ENCODE peak calls at places on chromosomes 12 and 14, in six cellular contexts. Y, Z, S, E, B and O are unnamed samples.

GRCh38 chr12:93429852-93430251 is 11.9 kb downstream of the UBE2N start:
- DNase-seq in Y (no peak), Z (no peak), S (no peak), E (no peak), B (no peak), O (no peak)

GRCh38 chr14:75153295-75153694 is 23.1 kb downstream of the TMED10 start:
- DNase-seq in Y (no peak), Z (peak; percentile 32), S (no peak), E (no peak), B (no peak), O (no peak)

GRCh38 chr14:74902941-74903705 is 19.9 kb downstream of the RPS6KL1 start:
- DNase-seq in Y (no peak), Z (no peak), S (no peak), E (no peak), B (no peak), O (no peak)

GRCh38 chr12:6391013-6391412 is 7.1 kb downstream of the LTBR start:
- DNase-seq in Y (no peak), Z (no peak), S (no peak), E (no peak), B (no peak), O (no peak)

GRCh38 chr14:106459971-106460730 is 933.8 kb downstream of the TMEM121 start:
- DNase-seq in Y (no peak), Z (no peak), S (no peak), E (peak; percentile 31), B (no peak), O (no peak)

GRCh38 chr14:68518910-68519686 is 273.8 kb downstream of the ZFP36L1 start:
- DNase-seq in Y (peak; percentile 62), Z (peak; percentile 37), S (peak; percentile 56), E (no peak), B (peak; percentile 59), O (peak; percentile 41)

GRCh38 chr12:3225796-3226180 is 148.6 kb downstream of the TSPAN9 start:
- DNase-seq in Y (no peak), Z (peak; percentile 12), S (no peak), E (no peak), B (no peak), O (no peak)

GRCh38 chr12:108098374-108098773 is 30.7 kb upstream of the WSCD2 start:
- DNase-seq in Y (no peak), Z (no peak), S (no peak), E (no peak), B (no peak), O (no peak)

GRCh38 chr12:54053625-54054441 is at the start of gene HOXC4:
- DNase-seq in Y (no peak), Z (no peak), S (peak; percentile 40), E (no peak), B (no peak), O (no peak)

GRCh38 chr12:11780521-11781101 is 131.1 kb downstream of the ETV6 start:
- DNase-seq in Y (no peak), Z (no peak), S (no peak), E (no peak), B (no peak), O (no peak)

GRCh38 chr12:12099102-12099501 is 28.4 kb downstream of the BCL2L14 start:
- DNase-seq in Y (no peak), Z (no peak), S (no peak), E (no peak), B (no peak), O (no peak)

GRCh38 chr12:6563448-6564050 is 4.5 kb downstream of the NOP2 start:
- DNase-seq in Y (peak; percentile 34), Z (peak; percentile 74), S (no peak), E (peak; percentile 69), B (peak; percentile 28), O (no peak)

GRCh38 chr12:44875417-44875953 is 630 bp downstream of the NELL2 start:
- DNase-seq in Y (no peak), Z (peak; percentile 1), S (no peak), E (no peak), B (no peak), O (no peak)
- H3K4me3 ChIP-seq in Y (peak overlapping the region; percentile 27), Z (peak overlapping the region; percentile 72), S (peak overlapping the region; percentile 41), E (no peak overlapping the region), B (peak overlapping the region; percentile 23), O (peak overlapping the region; percentile 69)

GRCh38 chr14:61178226-61179060 is 102.7 kb downstream of the TMEM30B start:
- DNase-seq in Y (peak; percentile 95), Z (peak; percentile 86), S (no peak), E (no peak), B (peak; percentile 94), O (no peak)
- H3K4me3 ChIP-seq in Y (no peak overlapping the region), Z (no peak overlapping the region), S (no peak overlapping the region), E (no peak overlapping the region), B (peak overlapping the region; percentile 30), O (no peak overlapping the region)

GRCh38 chr12:114733919-114734318 is 49.9 kb upstream of the TBX3 start:
- DNase-seq in Y (no peak), Z (no peak), S (no peak), E (peak; percentile 63), B (no peak), O (no peak)

GRCh38 chr12:114735680-114736374 is 51.9 kb upstream of the TBX3 start:
- DNase-seq in Y (no peak), Z (no peak), S (no peak), E (peak; percentile 32), B (no peak), O (no peak)

GRCh38 chr12:114738460-114739184 is 54.6 kb upstream of the TBX3 start:
- DNase-seq in Y (no peak), Z (no peak), S (no peak), E (no peak), B (no peak), O (no peak)

GRCh38 chr12:114732426-114733030 is 48.6 kb upstream of the TBX3 start:
- DNase-seq in Y (no peak), Z (no peak), S (no peak), E (no peak), B (no peak), O (no peak)

DNA sequence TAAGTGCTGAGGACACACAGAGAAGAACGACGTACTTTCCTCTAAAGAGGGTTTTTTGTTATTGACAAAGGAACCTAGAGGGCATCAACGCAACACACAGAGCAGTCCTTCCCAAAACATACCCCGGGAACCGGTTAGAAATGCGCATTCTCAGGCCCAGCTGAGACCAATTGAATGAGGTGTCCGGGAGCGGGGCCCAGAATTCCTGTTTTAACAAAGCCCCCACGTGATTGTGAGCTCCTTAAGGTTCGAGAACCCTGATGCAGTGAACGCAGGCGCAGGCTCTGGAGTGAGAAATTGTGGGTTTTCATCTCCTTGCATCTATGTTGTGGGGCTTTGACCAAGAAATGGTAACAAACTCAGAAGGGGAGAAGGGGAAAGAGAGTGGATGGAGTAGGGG is 51.0 kb upstream of the TBX3 start:
- DNase-seq in Y (no peak), Z (no peak), S (no peak), E (no peak), B (no peak), O (no peak)
- H3K4me3 ChIP-seq in Y (no peak overlapping the region), Z (no peak overlapping the region), S (no peak overlapping the region), E (no peak overlapping the region), B (no peak overlapping the region), O (no peak overlapping the region)

GRCh38 chr12:71838231-71838630 is 1.3 kb upstream of the TBC1D15 start:
- DNase-seq in Y (no peak), Z (no peak), S (no peak), E (no peak), B (no peak), O (no peak)

GRCh38 chr12:71837356-71837755 is 2.2 kb upstream of the TBC1D15 start:
- DNase-seq in Y (no peak), Z (no peak), S (no peak), E (no peak), B (no peak), O (no peak)

GRCh38 chr12:71840226-71840847 is 778 bp downstream of the TBC1D15 start:
- DNase-seq in Y (peak; percentile 92), Z (peak; percentile 82), S (no peak), E (no peak), B (peak; percentile 86), O (no peak)

GRCh38 chr12:71838661-71839060 is 898 bp upstream of the TBC1D15 start:
- DNase-seq in Y (no peak), Z (no peak), S (no peak), E (no peak), B (no peak), O (no peak)
- H3K4me3 ChIP-seq in Y (peak overlapping the region; percentile 59), Z (peak overlapping the region; percentile 90), S (peak overlapping the region; percentile 84), E (no peak overlapping the region), B (no peak overlapping the region), O (peak overlapping the region; percentile 84)

GRCh38 chr12:52873832-52874572 is 25.2 kb upstream of the KRT78 start:
- DNase-seq in Y (peak; percentile 90), Z (peak; percentile 98), S (peak; percentile 89), E (peak; percentile 94), B (peak; percentile 97), O (peak; percentile 86)
- H3K4me3 ChIP-seq in Y (peak overlapping the region; percentile 27), Z (peak overlapping the region; percentile 74), S (peak overlapping the region; percentile 39), E (no peak overlapping the region), B (no peak overlapping the region), O (peak overlapping the region; percentile 69)

GRCh38 chr12:24881724-24882371 is 67.1 kb downstream of the BCAT1 start:
- DNase-seq in Y (no peak), Z (no peak), S (no peak), E (no peak), B (no peak), O (no peak)

GRCh38 chr12:24881227-24881626 is 67.7 kb downstream of the BCAT1 start:
- DNase-seq in Y (no peak), Z (no peak), S (no peak), E (no peak), B (no peak), O (no peak)

GRCh38 chr12:24879644-24880043 is 69.3 kb downstream of the BCAT1 start:
- DNase-seq in Y (no peak), Z (no peak), S (no peak), E (no peak), B (no peak), O (no peak)

GRCh38 chr12:24884911-24885310 is 64.0 kb downstream of the BCAT1 start:
- DNase-seq in Y (no peak), Z (no peak), S (no peak), E (no peak), B (no peak), O (no peak)

DNA sequence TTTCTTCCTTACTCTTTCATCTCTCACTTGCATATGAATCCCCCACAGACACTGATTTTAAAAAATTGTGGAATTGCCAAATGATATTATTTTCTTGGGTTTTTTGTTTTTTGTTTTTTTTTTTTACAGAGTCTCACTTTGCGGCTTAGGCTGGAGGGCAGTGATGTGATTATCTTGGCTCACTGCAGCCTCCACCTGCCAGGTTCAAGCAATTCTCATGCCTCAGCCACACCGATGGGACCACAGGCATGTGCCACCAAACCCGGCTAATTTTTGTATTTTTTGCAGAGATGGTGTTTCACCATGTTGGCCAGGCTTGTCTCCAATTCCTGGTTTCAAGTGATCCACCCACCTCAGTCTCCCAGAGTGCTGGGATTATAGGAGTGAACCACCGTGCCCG is 68.2 kb downstream of the BCAT1 start:
- DNase-seq in Y (no peak), Z (no peak), S (no peak), E (no peak), B (no peak), O (no peak)
- H3K4me3 ChIP-seq in Y (no peak overlapping the region), Z (no peak overlapping the region), S (no peak overlapping the region), E (no peak overlapping the region), B (no peak overlapping the region), O (no peak overlapping the region)

GRCh38 chr12:49264873-49265792 is at the start of gene TUBA1C:
- DNase-seq in Y (peak; percentile 86), Z (peak; percentile 96), S (peak; percentile 94), E (peak; percentile 98), B (peak; percentile 95), O (peak; percentile 91)
- H3K4me3 ChIP-seq in Y (peak within 1 kb of the TSS; percentile 99), Z (peak within 1 kb of the TSS; percentile 96), S (peak within 1 kb of the TSS; percentile 70), E (peak within 1 kb of the TSS; percentile 84), B (peak within 1 kb of the TSS; percentile 89), O (peak within 1 kb of the TSS; percentile 73)